ENCODE peak calls at places on chromosomes 12 and 14, in eight cellular contexts. R is trophoblast cell, T is endodermal cell, I is A673, J is ovary, K is heart left ventricle, Y is stomach, Z is sigmoid colon. O is an unnamed sample. For H3K4me1, the result is how much of the 10 kb centered on the place peaks cover.

GRCh38 chr14:83887871-83888270 is 1642.1 kb upstream of the FLRT2 start:
- DNase-seq in T (no peak), Y (no peak), J (no peak), Z (no peak), I (peak), R (no peak), K (no peak), O (no peak)

GRCh38 chr12:69154585-69155363 is 84.6 kb upstream of the CPSF6 start:
- DNase-seq in J (peak), R (peak), K (peak), I (peak), Y (peak), Z (peak), T (peak), O (peak)

GRCh38 chr14:92513204-92513965 is at the start of gene RIN3:
- DNase-seq in J (peak), I (peak), T (peak), K (peak), Y (no peak), R (peak), Z (peak), O (peak)

GRCh38 chr14:77409131-77409533 is 14.2 kb downstream of the NOXRED1 start:
- DNase-seq in Y (no peak), J (no peak), T (peak), Z (no peak), K (no peak), I (no peak), R (no peak), O (no peak)

GRCh38 chr12:19517583-19517982 is 78.3 kb downstream of the AEBP2 start:
- DNase-seq in J (no peak), R (no peak), K (no peak), I (no peak), Z (no peak), T (no peak), Y (no peak), O (no peak)

GRCh38 chr12:123115409-123116111 is 35.3 kb downstream of the PITPNM2 start:
- DNase-seq in K (no peak), I (no peak), Y (no peak), T (peak), J (peak), R (no peak), Z (peak), O (peak)

GRCh38 chr12:75196865-75197264 is 12.8 kb downstream of the KCNC2 start:
- DNase-seq in T (no peak), Y (no peak), J (no peak), K (no peak), I (no peak), Z (no peak), R (no peak), O (no peak)

GRCh38 chr14:80546056-80546854 is 335.0 kb upstream of the DIO2 start:
- DNase-seq in J (no peak), Y (no peak), K (no peak), T (no peak), Z (no peak), I (no peak), R (no peak), O (no peak)

GRCh38 chr14:68779761-68780323 is 13.0 kb downstream of the ZFP36L1 start:
- DNase-seq in R (peak), J (no peak), K (no peak), I (no peak), Y (peak), Z (peak), T (peak), O (peak)

GRCh38 chr12:41288188-41288811 is 100.2 kb downstream of the PDZRN4 start:
- DNase-seq in T (no peak), J (no peak), Z (no peak), R (no peak), K (no peak), Y (no peak), I (no peak), O (no peak)

GRCh38 chr12:57127101-57127709 is 1.1 kb upstream of the LRP1 start:
- DNase-seq in R (peak), Y (peak), T (peak), Z (peak), J (peak), I (no peak), K (peak), O (no peak)

GRCh38 chr12:27142102-27142721 is 59.8 kb upstream of the C12orf71 start:
- DNase-seq in Y (peak), T (peak), Z (peak), I (peak), R (peak), J (peak), K (no peak), O (peak)

GRCh38 chr12:55188573-55188972 is 32.3 kb upstream of the OR10A7 start:
- DNase-seq in I (no peak), Z (no peak), T (no peak), R (no peak), J (no peak), K (no peak), Y (no peak), O (no peak)

GRCh38 chr12:101604132-101604531 is 9.4 kb downstream of the MYBPC1 start:
- DNase-seq in J (no peak), Z (no peak), R (no peak), I (peak), Y (no peak), K (no peak), T (no peak), O (no peak)

GRCh38 chr12:44876554-44877275 is 600 bp upstream of the NELL2 start:
- DNase-seq in I (peak), Y (no peak), R (peak), T (peak), K (peak), J (no peak), Z (no peak), O (peak)

GRCh38 chr14:33932033-33932432 is 18.8 kb downstream of the EGLN3 start:
- DNase-seq in Z (no peak), K (no peak), I (no peak), J (no peak), R (no peak), Y (no peak), T (no peak), O (no peak)

GRCh38 chr14:33934938-33935337 is 15.9 kb downstream of the EGLN3 start:
- DNase-seq in Y (no peak), K (no peak), T (no peak), R (no peak), Z (no peak), J (no peak), I (no peak), O (no peak)

GRCh38 chr14:33932526-33933292 is 18.2 kb downstream of the EGLN3 start:
- DNase-seq in R (no peak), I (peak), Y (no peak), J (no peak), K (no peak), T (no peak), Z (no peak), O (peak)

GRCh38 chr14:33933386-33933934 is 17.4 kb downstream of the EGLN3 start:
- DNase-seq in Y (no peak), Z (no peak), T (no peak), I (no peak), K (no peak), J (no peak), R (no peak), O (no peak)

DNA sequence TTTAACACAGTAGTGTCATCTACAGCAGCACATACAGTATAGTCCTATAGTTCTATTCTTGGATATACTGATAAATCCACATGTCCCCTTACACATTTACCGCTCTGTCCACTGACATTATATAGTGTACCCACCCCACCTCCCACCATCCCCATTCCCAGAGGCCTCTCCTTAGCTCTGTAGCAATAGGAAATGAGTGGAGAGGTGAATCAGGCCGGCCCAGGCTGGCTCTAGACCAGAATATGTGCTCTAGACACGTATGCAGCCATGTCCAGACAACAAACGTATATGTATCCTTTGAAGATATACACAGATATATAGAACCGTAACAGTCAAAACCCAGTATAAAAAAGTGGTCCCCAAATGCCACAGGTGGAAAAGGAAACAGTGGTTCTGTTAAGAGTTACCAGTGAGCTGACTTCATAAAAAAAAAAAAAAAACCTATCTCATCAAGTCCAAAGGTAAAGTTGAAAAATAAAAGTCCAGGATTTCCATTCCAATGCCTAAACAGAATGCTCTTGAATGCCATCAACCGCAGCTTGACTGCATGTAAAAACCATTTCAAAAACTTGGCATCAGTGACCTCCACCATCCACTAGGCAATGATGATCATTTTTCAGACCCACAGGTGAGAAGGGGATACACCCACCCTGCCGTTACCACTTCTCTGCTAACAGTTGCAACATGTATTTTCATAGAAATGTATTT is 16.7 kb downstream of the EGLN3 start:
- DNase-seq in T (no peak), I (no peak), K (no peak), J (no peak), Z (no peak), R (no peak), Y (no peak), O (no peak)
- H3K4me1 ChIP-seq in T (under half), I (under half), K (half or more), J (under half), Z (half or more), R (under half), Y (under half), O (under half)

GRCh38 chr12:15435597-15435996 is 113.3 kb downstream of the PTPRO start:
- DNase-seq in Z (no peak), Y (no peak), K (no peak), I (peak), R (no peak), J (no peak), T (no peak), O (peak)

GRCh38 chr12:15443611-15444010 is 121.3 kb downstream of the PTPRO start:
- DNase-seq in R (no peak), Y (no peak), J (no peak), Z (no peak), T (no peak), I (no peak), K (no peak), O (no peak)

GRCh38 chr12:15444523-15444922 is 122.2 kb downstream of the PTPRO start:
- DNase-seq in Z (no peak), K (no peak), Y (no peak), R (no peak), T (no peak), J (no peak), I (no peak), O (no peak)

GRCh38 chr12:15443050-15443449 is 120.7 kb downstream of the PTPRO start:
- DNase-seq in R (no peak), J (no peak), T (no peak), Y (no peak), I (no peak), K (no peak), Z (no peak), O (no peak)

DNA sequence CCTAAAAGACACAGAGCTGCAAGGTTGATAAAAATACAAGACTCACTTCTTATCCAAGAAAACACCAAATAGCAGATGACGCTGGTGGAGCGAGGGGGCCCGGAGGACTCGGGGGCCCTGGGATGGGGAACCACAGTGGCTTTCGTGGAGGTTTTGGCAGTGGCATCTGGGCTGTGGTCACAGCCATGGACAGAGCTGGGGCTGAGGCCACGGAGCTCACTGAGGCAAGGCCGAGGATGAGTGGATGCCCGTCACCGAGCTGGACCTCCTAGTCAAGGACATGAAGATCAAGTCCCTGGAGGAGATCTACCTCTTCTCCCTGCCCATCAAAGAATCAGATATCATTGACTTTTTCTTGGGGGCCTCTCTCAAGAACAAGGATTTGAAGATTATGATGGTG is 117.2 kb downstream of the PTPRO start:
- DNase-seq in T (no peak), Z (no peak), Y (no peak), K (no peak), J (no peak), R (no peak), I (no peak), O (no peak)
- H3K4me1 ChIP-seq in T (under half), Z (under half), Y (under half), K (under half), J (under half), R (under half), I (under half), O (under half)

GRCh38 chr14:103432627-103433026 is 47.4 kb downstream of the MARK3 start:
- DNase-seq in R (no peak), Y (no peak), I (no peak), Z (no peak), K (no peak), J (no peak), T (no peak), O (no peak)
- H3K4me1 ChIP-seq in R (under half), Y (under half), I (under half), Z (under half), K (under half), J (under half), T (under half), O (under half)

GRCh38 chr14:88614218-88614907 is 51.5 kb downstream of the ZC3H14 start:
- DNase-seq in K (no peak), R (peak), J (no peak), Y (no peak), T (no peak), I (peak), Z (no peak), O (peak)
- H3K4me1 ChIP-seq in K (under half), R (under half), J (under half), Y (under half), T (under half), I (under half), Z (under half), O (under half)

O was measured in astrocyte.